ENCODE peak calls at places on chromosomes 12 and 14, in eight cellular contexts. One of them, this sample, is unnamed.

GRCh38 chr12:85741051-85741450 is 95.2 kb downstream of the RASSF9 start:
- DNase-seq in neural progenitor cell: no peak
- DNase-seq in A549: no peak
- DNase-seq in psoas muscle: no peak
- DNase-seq in fibroblast of lung: no peak
- DNase-seq in iPS DF 6.9: no peak
- DNase-seq in brain microvascular endothelial cell: no peak
- DNase-seq in sigmoid colon: no peak
- DNase-seq in this sample: no peak

GRCh38 chr12:9127936-9128663 is 12.4 kb upstream of the A2M start:
- DNase-seq in iPS DF 6.9: no peak
- DNase-seq in neural progenitor cell: no peak
- DNase-seq in fibroblast of lung: no peak
- DNase-seq in psoas muscle: peak
- DNase-seq in sigmoid colon: no peak
- DNase-seq in brain microvascular endothelial cell: no peak
- DNase-seq in A549: no peak
- DNase-seq in this sample: no peak

GRCh38 chr14:72788972-72789728 is 104.8 kb downstream of the DPF3 start:
- DNase-seq in iPS DF 6.9: no peak
- DNase-seq in neural progenitor cell: no peak
- DNase-seq in A549: no peak
- DNase-seq in fibroblast of lung: no peak
- DNase-seq in brain microvascular endothelial cell: no peak
- DNase-seq in sigmoid colon: no peak
- DNase-seq in psoas muscle: no peak
- DNase-seq in this sample: no peak

GRCh38 chr12:67141405-67142018 is 127.6 kb upstream of the CAND1 start:
- DNase-seq in fibroblast of lung: no peak
- DNase-seq in sigmoid colon: no peak
- DNase-seq in brain microvascular endothelial cell: no peak
- DNase-seq in neural progenitor cell: peak
- DNase-seq in psoas muscle: no peak
- DNase-seq in A549: no peak
- DNase-seq in iPS DF 6.9: peak
- DNase-seq in this sample: no peak

GRCh38 chr12:83477289-83477688 is 790.6 kb downstream of the TMTC2 start:
- DNase-seq in psoas muscle: no peak
- DNase-seq in brain microvascular endothelial cell: no peak
- DNase-seq in A549: no peak
- DNase-seq in iPS DF 6.9: no peak
- DNase-seq in sigmoid colon: no peak
- DNase-seq in fibroblast of lung: no peak
- DNase-seq in neural progenitor cell: no peak
- DNase-seq in this sample: no peak

GRCh38 chr12:30795660-30796507 is 41.1 kb upstream of the CAPRIN2 start:
- DNase-seq in iPS DF 6.9: no peak
- DNase-seq in psoas muscle: peak
- DNase-seq in neural progenitor cell: peak
- DNase-seq in brain microvascular endothelial cell: peak
- DNase-seq in A549: peak
- DNase-seq in fibroblast of lung: peak
- DNase-seq in sigmoid colon: peak
- DNase-seq in this sample: no peak

GRCh38 chr12:66500841-66501240 is 178.0 kb downstream of the GRIP1 start:
- DNase-seq in psoas muscle: no peak
- DNase-seq in iPS DF 6.9: no peak
- DNase-seq in brain microvascular endothelial cell: no peak
- DNase-seq in A549: no peak
- DNase-seq in sigmoid colon: no peak
- DNase-seq in fibroblast of lung: no peak
- DNase-seq in neural progenitor cell: no peak
- DNase-seq in this sample: no peak

GRCh38 chr12:133081408-133081806 is 684 bp downstream of the ZNF140 start:
- DNase-seq in iPS DF 6.9: no peak
- DNase-seq in fibroblast of lung: no peak
- DNase-seq in brain microvascular endothelial cell: no peak
- DNase-seq in A549: no peak
- DNase-seq in sigmoid colon: no peak
- DNase-seq in neural progenitor cell: no peak
- DNase-seq in psoas muscle: no peak
- DNase-seq in this sample: peak

GRCh38 chr14:31080060-31080459 is 53.9 kb upstream of the STRN3 start:
- DNase-seq in iPS DF 6.9: no peak
- DNase-seq in psoas muscle: no peak
- DNase-seq in brain microvascular endothelial cell: no peak
- DNase-seq in neural progenitor cell: no peak
- DNase-seq in A549: no peak
- DNase-seq in sigmoid colon: no peak
- DNase-seq in fibroblast of lung: peak
- DNase-seq in this sample: no peak

GRCh38 chr12:101490286-101490920 is 15.3 kb downstream of the SPIC start:
- DNase-seq in sigmoid colon: no peak
- DNase-seq in brain microvascular endothelial cell: no peak
- DNase-seq in psoas muscle: no peak
- DNase-seq in fibroblast of lung: no peak
- DNase-seq in neural progenitor cell: peak
- DNase-seq in iPS DF 6.9: peak
- DNase-seq in A549: peak
- DNase-seq in this sample: peak

GRCh38 chr12:47781479-47782371 is 8.7 kb downstream of the SLC48A1 start:
- DNase-seq in psoas muscle: no peak
- DNase-seq in iPS DF 6.9: no peak
- DNase-seq in A549: no peak
- DNase-seq in neural progenitor cell: no peak
- DNase-seq in fibroblast of lung: no peak
- DNase-seq in sigmoid colon: no peak
- DNase-seq in brain microvascular endothelial cell: no peak
- DNase-seq in this sample: no peak

GRCh38 chr14:99066378-99066777 is 205.6 kb downstream of the BCL11B start:
- DNase-seq in brain microvascular endothelial cell: no peak
- DNase-seq in neural progenitor cell: no peak
- DNase-seq in A549: no peak
- DNase-seq in psoas muscle: no peak
- DNase-seq in fibroblast of lung: no peak
- DNase-seq in sigmoid colon: no peak
- DNase-seq in iPS DF 6.9: no peak
- DNase-seq in this sample: no peak

GRCh38 chr12:114403690-114404450 is 2.1 kb downstream of the TBX5 start:
- DNase-seq in sigmoid colon: no peak
- DNase-seq in brain microvascular endothelial cell: no peak
- DNase-seq in iPS DF 6.9: no peak
- DNase-seq in neural progenitor cell: peak
- DNase-seq in fibroblast of lung: no peak
- DNase-seq in psoas muscle: no peak
- DNase-seq in A549: no peak
- DNase-seq in this sample: no peak

GRCh38 chr14:22991852-22992251 is 9.5 kb upstream of the AJUBA start:
- DNase-seq in brain microvascular endothelial cell: no peak
- DNase-seq in psoas muscle: no peak
- DNase-seq in neural progenitor cell: no peak
- DNase-seq in fibroblast of lung: no peak
- DNase-seq in sigmoid colon: no peak
- DNase-seq in iPS DF 6.9: no peak
- DNase-seq in A549: no peak
- DNase-seq in this sample: no peak

GRCh38 chr12:90899456-90900182 is 55.4 kb downstream of the CCER1 start:
- DNase-seq in fibroblast of lung: peak
- DNase-seq in neural progenitor cell: no peak
- DNase-seq in brain microvascular endothelial cell: no peak
- DNase-seq in psoas muscle: no peak
- DNase-seq in iPS DF 6.9: no peak
- DNase-seq in sigmoid colon: no peak
- DNase-seq in A549: no peak
- DNase-seq in this sample: no peak

GRCh38 chr14:95525999-95526398 is 8.9 kb upstream of the GLRX5 start:
- DNase-seq in sigmoid colon: no peak
- DNase-seq in brain microvascular endothelial cell: no peak
- DNase-seq in psoas muscle: no peak
- DNase-seq in iPS DF 6.9: no peak
- DNase-seq in neural progenitor cell: no peak
- DNase-seq in A549: no peak
- DNase-seq in fibroblast of lung: no peak
- DNase-seq in this sample: no peak

GRCh38 chr12:93128332-93128707 is 199.2 kb upstream of the EEA1 start:
- DNase-seq in neural progenitor cell: no peak
- DNase-seq in A549: no peak
- DNase-seq in iPS DF 6.9: no peak
- DNase-seq in sigmoid colon: no peak
- DNase-seq in brain microvascular endothelial cell: no peak
- DNase-seq in fibroblast of lung: no peak
- DNase-seq in psoas muscle: peak
- DNase-seq in this sample: no peak

GRCh38 chr12:49023812-49024211 is 5.2 kb upstream of the PRKAG1 start:
- DNase-seq in iPS DF 6.9: no peak
- DNase-seq in neural progenitor cell: no peak
- DNase-seq in A549: no peak
- DNase-seq in sigmoid colon: no peak
- DNase-seq in brain microvascular endothelial cell: no peak
- DNase-seq in psoas muscle: no peak
- DNase-seq in fibroblast of lung: no peak
- DNase-seq in this sample: no peak

GRCh38 chr12:26378721-26379120 is 183.3 kb downstream of the SSPN start:
- DNase-seq in brain microvascular endothelial cell: no peak
- DNase-seq in psoas muscle: no peak
- DNase-seq in iPS DF 6.9: no peak
- DNase-seq in neural progenitor cell: no peak
- DNase-seq in sigmoid colon: no peak
- DNase-seq in fibroblast of lung: no peak
- DNase-seq in A549: no peak
- DNase-seq in this sample: no peak

GRCh38 chr12:56929780-56930179 is 4.4 kb downstream of the SDR9C7 start:
- DNase-seq in psoas muscle: no peak
- DNase-seq in fibroblast of lung: no peak
- DNase-seq in neural progenitor cell: no peak
- DNase-seq in A549: no peak
- DNase-seq in sigmoid colon: no peak
- DNase-seq in iPS DF 6.9: no peak
- DNase-seq in brain microvascular endothelial cell: no peak
- DNase-seq in this sample: no peak

DNA sequence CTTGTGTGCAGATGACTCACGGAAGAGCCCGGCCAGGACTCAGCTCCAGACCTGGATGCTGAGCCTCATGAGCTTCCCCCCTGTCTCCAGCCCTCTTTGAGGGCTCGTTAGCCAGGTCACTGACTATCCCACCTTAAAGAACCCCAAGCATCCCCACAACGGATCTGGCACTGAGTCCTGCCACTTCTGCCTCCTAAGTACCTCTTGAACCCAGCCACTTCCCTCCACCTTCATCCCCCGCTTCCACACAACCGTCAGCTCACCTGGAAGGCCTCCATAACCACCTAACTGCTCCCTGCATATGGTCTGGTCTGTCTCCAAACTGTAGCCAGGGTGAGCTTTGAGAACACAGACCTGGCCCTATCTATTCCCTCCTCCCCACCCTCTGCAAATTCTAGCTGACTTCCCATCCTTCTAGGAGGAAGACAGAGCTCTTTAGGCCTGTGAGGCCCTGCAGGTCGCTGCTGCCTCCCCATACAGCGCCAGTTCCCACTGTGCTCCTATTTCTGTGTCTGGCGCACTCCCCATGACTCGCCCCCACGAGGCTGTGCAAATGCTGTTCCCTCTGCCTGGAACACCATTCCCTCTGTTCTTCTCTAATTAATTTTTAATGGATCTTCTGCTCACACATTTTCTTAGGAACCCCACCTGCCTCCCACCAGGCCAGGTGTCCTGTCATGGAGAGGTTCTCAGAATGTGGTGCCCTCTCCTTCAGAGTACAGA is 2.9 kb upstream of the HSP90AA1 start:
- DNase-seq in psoas muscle: no peak
- DNase-seq in iPS DF 6.9: no peak
- DNase-seq in brain microvascular endothelial cell: no peak
- DNase-seq in fibroblast of lung: no peak
- DNase-seq in neural progenitor cell: no peak
- DNase-seq in A549: no peak
- DNase-seq in sigmoid colon: no peak
- DNase-seq in this sample: no peak
- H3K27ac ChIP-seq in psoas muscle: no peak
- H3K27ac ChIP-seq in iPS DF 6.9: no peak
- H3K27ac ChIP-seq in brain microvascular endothelial cell: no peak
- H3K27ac ChIP-seq in fibroblast of lung: no peak
- H3K27ac ChIP-seq in neural progenitor cell: no peak
- H3K27ac ChIP-seq in A549: no peak
- H3K27ac ChIP-seq in sigmoid colon: no peak
- H3K27ac ChIP-seq in this sample: no peak

GRCh38 chr14:39071096-39071495 is 31.9 kb downstream of the SEC23A start:
- DNase-seq in sigmoid colon: no peak
- DNase-seq in fibroblast of lung: no peak
- DNase-seq in A549: no peak
- DNase-seq in psoas muscle: no peak
- DNase-seq in neural progenitor cell: no peak
- DNase-seq in brain microvascular endothelial cell: no peak
- DNase-seq in iPS DF 6.9: no peak
- DNase-seq in this sample: no peak
- H3K27ac ChIP-seq in sigmoid colon: no peak
- H3K27ac ChIP-seq in fibroblast of lung: no peak
- H3K27ac ChIP-seq in A549: no peak
- H3K27ac ChIP-seq in psoas muscle: no peak
- H3K27ac ChIP-seq in neural progenitor cell: no peak
- H3K27ac ChIP-seq in brain microvascular endothelial cell: no peak
- H3K27ac ChIP-seq in iPS DF 6.9: no peak
- H3K27ac ChIP-seq in this sample: no peak

DNA sequence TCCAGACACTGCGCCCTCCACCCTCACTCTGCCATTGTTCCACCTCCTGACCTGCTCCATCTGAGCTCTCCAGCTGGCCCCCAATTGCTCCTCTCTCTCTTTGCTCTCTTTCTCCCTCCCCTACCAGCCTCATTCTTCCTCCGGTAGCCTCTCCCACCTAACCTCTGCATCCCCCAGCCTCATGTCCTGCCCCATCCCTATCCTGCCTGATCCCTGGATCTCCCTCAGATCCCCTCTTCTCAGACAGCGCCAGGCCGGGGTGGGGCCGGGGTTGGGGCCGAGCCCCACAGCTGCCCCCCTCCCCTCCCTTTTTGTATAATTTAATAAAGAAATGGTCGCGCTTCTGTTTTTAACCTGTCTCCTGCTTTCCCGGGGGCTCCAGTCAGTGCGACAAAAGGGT is 1.7 kb upstream of the LAG3 start:
- DNase-seq in fibroblast of lung: no peak
- DNase-seq in brain microvascular endothelial cell: no peak
- DNase-seq in psoas muscle: no peak
- DNase-seq in neural progenitor cell: peak
- DNase-seq in A549: no peak
- DNase-seq in sigmoid colon: no peak
- DNase-seq in iPS DF 6.9: no peak
- DNase-seq in this sample: no peak
- H3K27ac ChIP-seq in fibroblast of lung: no peak
- H3K27ac ChIP-seq in brain microvascular endothelial cell: no peak
- H3K27ac ChIP-seq in psoas muscle: no peak
- H3K27ac ChIP-seq in neural progenitor cell: peak
- H3K27ac ChIP-seq in A549: peak
- H3K27ac ChIP-seq in sigmoid colon: peak
- H3K27ac ChIP-seq in iPS DF 6.9: no peak
- H3K27ac ChIP-seq in this sample: no peak

DNA sequence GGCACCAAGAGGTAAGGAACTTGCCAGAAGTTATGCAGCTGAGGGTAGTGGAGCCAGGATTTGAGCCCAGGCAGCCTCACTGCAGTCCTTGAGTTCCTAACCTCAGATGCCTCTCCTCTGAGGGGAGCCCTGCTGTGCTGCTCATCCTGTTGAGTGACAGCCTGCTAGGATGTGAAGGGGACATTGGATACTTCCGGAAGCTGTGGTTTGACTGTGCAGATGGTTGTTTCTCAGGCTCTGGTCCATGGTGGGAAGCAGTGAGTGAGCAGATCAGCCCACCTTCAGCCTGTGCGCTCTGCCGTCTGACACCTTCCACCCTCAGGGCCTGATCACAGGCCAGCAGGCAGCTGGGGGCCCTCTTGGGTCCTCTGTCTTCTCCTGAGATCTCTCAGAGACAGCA is 253.2 kb downstream of the CACNA1C start:
- DNase-seq in brain microvascular endothelial cell: peak
- DNase-seq in sigmoid colon: no peak
- DNase-seq in psoas muscle: no peak
- DNase-seq in iPS DF 6.9: no peak
- DNase-seq in neural progenitor cell: peak
- DNase-seq in fibroblast of lung: peak
- DNase-seq in A549: no peak
- DNase-seq in this sample: no peak
- H3K27ac ChIP-seq in brain microvascular endothelial cell: no peak
- H3K27ac ChIP-seq in sigmoid colon: peak
- H3K27ac ChIP-seq in psoas muscle: peak
- H3K27ac ChIP-seq in iPS DF 6.9: no peak
- H3K27ac ChIP-seq in neural progenitor cell: peak
- H3K27ac ChIP-seq in fibroblast of lung: no peak
- H3K27ac ChIP-seq in A549: no peak
- H3K27ac ChIP-seq in this sample: peak